ENCODE peak calls at places on chromosomes 7 and 10, in four cellular contexts. H is stomach, E is suprapubic skin, B is H1. P is an unnamed sample.

GRCh38 chr10:31622993-31623392 is 304.0 kb downstream of the ZEB1 start:
- DNase-seq in E (no peak), H (no peak), B (no peak), P (peak)

GRCh38 chr10:68330852-68331454 is 911 bp upstream of the HNRNPH3 start:
- DNase-seq in E (no peak), H (no peak), B (no peak), P (no peak)

GRCh38 chr7:123415625-123416024 is 118.8 kb downstream of the IQUB start:
- DNase-seq in B (no peak), E (no peak), H (no peak), P (no peak)

GRCh38 chr7:132183822-132184380 is 392.4 kb downstream of the PLXNA4 start:
- DNase-seq in E (no peak), B (no peak), H (no peak), P (no peak)

GRCh38 chr10:7672366-7673134 is 5.8 kb upstream of the ITIH5 start:
- DNase-seq in E (no peak), B (no peak), H (peak), P (no peak)

GRCh38 chr7:132251327-132251659 is 325.0 kb downstream of the PLXNA4 start:
- DNase-seq in E (peak), H (peak), B (no peak), P (peak)

GRCh38 chr10:6046458-6047325 is 15.5 kb downstream of the IL2RA start:
- DNase-seq in H (no peak), B (no peak), E (no peak), P (no peak)

GRCh38 chr7:41451826-41452225 is 251.1 kb downstream of the INHBA start:
- DNase-seq in B (no peak), E (no peak), H (no peak), P (no peak)

GRCh38 chr10:58963723-58964124 is 212.7 kb upstream of the PHYHIPL start:
- DNase-seq in B (peak), E (no peak), H (no peak), P (no peak)

GRCh38 chr10:7767209-7767608 is 20.6 kb downstream of the KIN start:
- DNase-seq in H (no peak), B (no peak), E (no peak), P (no peak)

GRCh38 chr7:155455132-155455693 is 2.7 kb upstream of the EN2 start:
- DNase-seq in E (no peak), H (no peak), B (no peak), P (no peak)

GRCh38 chr10:123007558-123008378 is 827 bp downstream of the IKZF5 start:
- DNase-seq in B (no peak), H (peak), E (no peak), P (peak)

GRCh38 chr7:143435266-143435665 is 8.0 kb upstream of the TAS2R60 start:
- DNase-seq in B (no peak), E (no peak), H (no peak), P (no peak)

GRCh38 chr7:44104880-44105771 is 981 bp downstream of the AEBP1 start:
- DNase-seq in H (no peak), B (no peak), E (no peak), P (peak)

GRCh38 chr10:28845009-28845682 is 167.8 kb downstream of the BAMBI start:
- DNase-seq in H (no peak), E (no peak), B (no peak), P (no peak)

GRCh38 chr10:4450981-4451501 is 375.0 kb upstream of the AKR1E2 start:
- DNase-seq in H (no peak), E (no peak), B (no peak), P (no peak)

GRCh38 chr7:157010588-157011332 is at the start of gene MNX1:
- DNase-seq in H (peak), E (peak), B (no peak), P (no peak)

GRCh38 chr7:127214956-127215355 is 37.8 kb downstream of the GRM8 start:
- DNase-seq in B (no peak), H (no peak), E (no peak), P (no peak)

GRCh38 chr7:23332881-23333612 is 33.9 kb downstream of the MALSU1 start:
- DNase-seq in B (no peak), H (no peak), E (no peak), P (peak)

GRCh38 chr10:33180390-33180789 is 154.1 kb downstream of the NRP1 start:
- DNase-seq in H (no peak), E (no peak), B (no peak), P (no peak)

GRCh38 chr7:91112902-91113321 is 151.3 kb upstream of the FZD1 start:
- DNase-seq in E (no peak), B (no peak), H (no peak), P (no peak)

GRCh38 chr7:100942038-100942774 is 7.1 kb upstream of the MUC3A start:
- DNase-seq in H (no peak), B (no peak), E (no peak), P (no peak)

GRCh38 chr10:23193435-23194074 is 1.4 kb downstream of the PTF1A start:
- DNase-seq in E (no peak), B (no peak), H (no peak), P (no peak)

GRCh38 chr7:106045139-106045538 is 67.0 kb downstream of the SYPL1 start:
- DNase-seq in H (no peak), B (no peak), E (no peak), P (no peak)

DNA sequence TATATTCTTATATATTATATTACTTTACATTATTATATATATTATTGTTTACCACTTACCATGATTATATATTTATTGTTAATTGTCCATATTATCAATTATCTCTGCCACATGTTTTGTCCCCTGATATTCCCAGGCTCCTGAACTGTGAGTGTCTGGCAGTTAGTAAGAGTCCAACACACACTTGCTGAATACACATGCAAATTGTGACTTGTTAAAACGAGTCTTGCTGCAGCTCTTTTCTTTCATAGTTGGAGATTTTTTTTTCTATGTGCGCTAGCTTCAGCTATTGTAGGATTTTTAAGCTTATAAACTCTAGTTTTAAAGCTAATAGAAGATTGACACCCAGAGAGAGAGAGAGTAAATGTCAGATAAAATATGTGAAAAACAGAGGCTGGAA is 207.8 kb upstream of the FAM3C start:
- DNase-seq in B (no peak), E (no peak), H (no peak), P (no peak)
- TF ChIP-seq EP300 in B (no peak), E (no peak), H (no peak), P (no peak)

GRCh38 chr10:119725550-119726290 is at the start of gene INPP5F:
- DNase-seq in E (peak), H (peak), B (peak), P (peak)
- TF ChIP-seq CTCF in E (peak), H (no peak), B (no peak), P (peak)

GRCh38 chr10:102799691-102800435 is 37.4 kb downstream of the CYP17A1 start:
- DNase-seq in E (no peak), B (no peak), H (peak), P (no peak)

GRCh38 chr10:102791754-102792153 is 45.5 kb downstream of the CYP17A1 start:
- DNase-seq in H (no peak), E (no peak), B (no peak), P (no peak)

GRCh38 chr10:102800601-102801335 is 36.4 kb downstream of the CYP17A1 start:
- DNase-seq in H (no peak), B (no peak), E (no peak), P (no peak)

GRCh38 chr10:102795453-102796406 is 41.5 kb downstream of the CYP17A1 start:
- DNase-seq in B (no peak), E (no peak), H (no peak), P (no peak)

DNA sequence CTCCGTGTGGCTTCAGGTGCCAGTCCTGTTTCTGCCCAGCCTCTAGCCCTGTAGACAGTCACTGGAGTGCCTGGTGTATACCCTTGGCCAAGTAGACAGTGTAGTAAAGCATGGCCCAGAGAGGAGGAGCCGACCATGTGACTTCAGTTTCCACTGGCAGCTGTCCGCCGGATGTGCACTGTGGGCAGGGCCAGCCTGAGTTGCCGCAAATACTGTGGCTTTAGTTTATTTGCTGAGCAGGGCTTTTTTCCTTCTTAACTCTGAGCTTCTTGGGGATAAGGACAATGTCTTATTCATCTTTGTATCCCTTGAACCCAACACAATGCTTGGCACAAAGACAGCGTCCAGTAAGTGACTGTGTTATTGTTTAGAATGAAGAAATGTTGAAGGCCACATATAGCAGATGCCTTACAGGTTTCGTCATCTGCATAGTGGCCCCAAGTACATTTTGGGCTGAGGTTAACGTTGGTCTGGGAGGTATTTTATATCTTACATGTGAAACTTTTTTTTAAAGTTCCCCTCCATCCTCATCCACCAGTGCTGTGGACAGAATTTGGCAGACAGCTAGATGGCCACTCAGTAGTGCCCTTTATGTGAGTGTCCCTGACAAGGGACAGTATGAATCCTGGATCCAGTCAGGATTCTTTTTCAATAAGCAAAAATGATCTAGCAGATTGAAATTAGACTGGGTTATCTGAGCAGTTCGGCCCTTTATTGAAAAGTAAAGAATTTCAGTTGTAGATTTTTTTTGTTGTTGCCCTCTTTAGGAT is 40.6 kb downstream of the CYP17A1 start:
- DNase-seq in B (no peak), E (peak), H (peak), P (peak)
- TF ChIP-seq POLR2A in B (no peak), E (no peak), H (no peak), P (peak)

GRCh38 chr7:81173766-81174281 is 255.0 kb upstream of the SEMA3C start:
- DNase-seq in E (no peak), H (peak), B (no peak), P (no peak)
- TF ChIP-seq EP300 in E (no peak), H (no peak), B (no peak), P (no peak)

GRCh38 chr10:49264177-49264677 is 34.7 kb upstream of the C10orf71 start:
- DNase-seq in H (no peak), B (no peak), E (no peak), P (no peak)
- TF ChIP-seq CTCF in H (no peak), B (no peak), E (no peak), P (no peak)

GRCh38 chr7:74220229-74220628 is 10.4 kb downstream of the LAT2 start:
- DNase-seq in B (no peak), E (no peak), H (no peak), P (no peak)

GRCh38 chr7:74218343-74218698 is 8.5 kb downstream of the LAT2 start:
- DNase-seq in B (no peak), E (no peak), H (no peak), P (no peak)

GRCh38 chr7:74217455-74218342 is 7.9 kb downstream of the LAT2 start:
- DNase-seq in H (no peak), E (no peak), B (no peak), P (no peak)

GRCh38 chr7:74221713-74222112 is 11.9 kb downstream of the LAT2 start:
- DNase-seq in E (no peak), H (no peak), B (no peak), P (no peak)

GRCh38 chr7:74219416-74219815 is 9.6 kb downstream of the LAT2 start:
- DNase-seq in H (no peak), E (no peak), B (no peak), P (no peak)
- TF ChIP-seq POLR2A in H (no peak), E (no peak), B (no peak), P (no peak)

GRCh38 chr10:77505431-77506334 is 131.9 kb downstream of the KCNMA1 start:
- DNase-seq in B (no peak), E (no peak), H (no peak), P (no peak)

GRCh38 chr10:77504870-77505257 is 132.7 kb downstream of the KCNMA1 start:
- DNase-seq in E (no peak), H (no peak), B (no peak), P (no peak)

GRCh38 chr10:77506517-77506916 is 131.1 kb downstream of the KCNMA1 start:
- DNase-seq in H (no peak), B (no peak), E (no peak), P (no peak)

GRCh38 chr10:77508076-77508475 is 129.5 kb downstream of the KCNMA1 start:
- DNase-seq in H (no peak), B (no peak), E (no peak), P (no peak)

GRCh38 chr10:77507313-77507712 is 130.3 kb downstream of the KCNMA1 start:
- DNase-seq in B (no peak), H (no peak), E (no peak), P (no peak)
- TF ChIP-seq EP300 in B (no peak), H (no peak), E (no peak), P (no peak)

P was measured in tibial nerve.